ENCODE peak calls at places on chromosomes 16 and 17, in eight cellular contexts. F is mesendoderm; W is GF-D8; M is HTR-8/SVneo; Y is H7; D is naive thymus-derived CD8-positive, alpha-beta T cell; I is COR-L47; B is T follicular helper cell. G is an unnamed sample.
A peak's percentile ranks its signal among the peaks of the same experiment; 100 is the strongest.

GRCh38 chr17:8226536-8227237 is 16.3 kb upstream of the AURKB start:
- DNase-seq in F (peak; percentile 96), W (peak; percentile 49), M (peak; percentile 81), Y (peak; percentile 75), D (peak; percentile 26), I (no peak), B (no peak), G (no peak)

GRCh38 chr16:69130461-69130860 is 1.9 kb downstream of the CHTF8 start:
- DNase-seq in F (no peak), W (no peak), M (no peak), Y (no peak), D (no peak), I (no peak), B (no peak), G (no peak)

GRCh38 chr16:80198265-80198994 is 342.4 kb upstream of the DYNLRB2 start:
- DNase-seq in F (peak; percentile 77), W (no peak), M (no peak), Y (no peak), D (no peak), I (peak; percentile 21), B (no peak), G (no peak)

GRCh38 chr16:35744716-35745115 is 2285.3 kb downstream of the TP53TG3F start:
- DNase-seq in F (no peak), W (no peak), M (no peak), Y (no peak), D (no peak), I (no peak), B (no peak), G (no peak)

GRCh38 chr17:67546578-67547527 is 169.8 kb downstream of the PITPNC1 start:
- DNase-seq in F (peak; percentile 52), W (no peak), M (no peak), Y (peak; percentile 38), D (no peak), I (no peak), B (no peak), G (no peak)

GRCh38 chr16:525520-526180 is 1.9 kb upstream of the CAPN15 start:
- DNase-seq in F (peak; percentile 67), W (no peak), M (peak; percentile 68), Y (no peak), D (no peak), I (no peak), B (no peak), G (no peak)

GRCh38 chr17:27217631-27218030 is 76.3 kb upstream of the WSB1 start:
- DNase-seq in F (no peak), W (no peak), M (no peak), Y (no peak), D (no peak), I (no peak), B (no peak), G (no peak)

GRCh38 chr17:13646411-13646810 is 44.7 kb upstream of the HS3ST3A1 start:
- DNase-seq in F (no peak), W (no peak), M (no peak), Y (no peak), D (no peak), I (no peak), B (no peak), G (no peak)

GRCh38 chr17:81980752-81981239 is 3.4 kb downstream of the ASPSCR1 start:
- DNase-seq in F (no peak), W (no peak), M (no peak), Y (peak; percentile 15), D (no peak), I (no peak), B (no peak), G (no peak)

GRCh38 chr17:57284984-57285646 is 28.8 kb downstream of the MSI2 start:
- DNase-seq in F (peak; percentile 43), W (peak; percentile 88), M (no peak), Y (peak; percentile 74), D (peak; percentile 47), I (no peak), B (no peak), G (no peak)

GRCh38 chr17:80605326-80606066 is 60.9 kb downstream of the RPTOR start:
- DNase-seq in F (no peak), W (no peak), M (no peak), Y (no peak), D (no peak), I (no peak), B (no peak), G (no peak)

GRCh38 chr16:49343291-49343690 is 30.3 kb upstream of the C16orf78 start:
- DNase-seq in F (no peak), W (no peak), M (no peak), Y (no peak), D (no peak), I (no peak), B (no peak), G (no peak)

GRCh38 chr17:50661795-50662391 is 27.2 kb downstream of the ABCC3 start:
- DNase-seq in F (peak; percentile 97), W (peak; percentile 40), M (peak; percentile 95), Y (peak; percentile 68), D (no peak), I (peak; percentile 11), B (no peak), G (no peak)

GRCh38 chr17:49565948-49566491 is 9.7 kb upstream of the NXPH3 start:
- DNase-seq in F (no peak), W (no peak), M (no peak), Y (peak; percentile 15), D (no peak), I (peak; percentile 16), B (no peak), G (no peak)

GRCh38 chr16:907819-908218 is 63.0 kb downstream of the LMF1 start:
- DNase-seq in F (no peak), W (no peak), M (no peak), Y (no peak), D (no peak), I (peak; percentile 93), B (no peak), G (no peak)

GRCh38 chr16:67339453-67339852 is 12.8 kb downstream of the LRRC36 start:
- DNase-seq in F (no peak), W (no peak), M (no peak), Y (no peak), D (no peak), I (no peak), B (no peak), G (no peak)

GRCh38 chr17:73976676-73977521 is 226.6 kb upstream of the RPL38 start:
- DNase-seq in F (peak; percentile 38), W (no peak), M (no peak), Y (peak; percentile 5), D (no peak), I (no peak), B (no peak), G (no peak)